ENCODE peak calls at places on chromosomes 13 and 19, in five cellular contexts. G is nephron progenitor cell, C is AG10803, B is cardiac fibroblast, A is GM13977. Z is an unnamed sample.

GRCh38 chr19:33514885-33515485 is 6.6 kb downstream of the PEPD start:
- DNase-seq in G (no peak), C (peak), B (no peak), A (no peak), Z (no peak)

GRCh38 chr13:44313674-44314073 is 60.0 kb upstream of the SERP2 start:
- DNase-seq in G (no peak), C (peak), B (peak), A (no peak), Z (no peak)

GRCh38 chr19:44212865-44213346 is 574 bp downstream of the ZNF227 start:
- DNase-seq in G (no peak), C (peak), B (peak), A (no peak), Z (peak)

GRCh38 chr13:60620611-60621395 is 223.8 kb downstream of the TDRD3 start:
- DNase-seq in G (no peak), C (peak), B (no peak), A (no peak), Z (no peak)

GRCh38 chr13:66627512-66627911 is 602.6 kb downstream of the PCDH9 start:
- DNase-seq in G (no peak), C (no peak), B (no peak), A (no peak), Z (peak)

GRCh38 chr19:5891938-5892771 is 11.4 kb downstream of the NDUFA11 start:
- DNase-seq in G (peak), C (peak), B (peak), A (peak), Z (peak)

GRCh38 chr19:54439174-54439851 is 9.7 kb upstream of the LENG8 start:
- DNase-seq in G (peak), C (peak), B (peak), A (no peak), Z (peak)

GRCh38 chr19:4102339-4103072 is 21.4 kb downstream of the MAP2K2 start:
- DNase-seq in G (no peak), C (no peak), B (no peak), A (no peak), Z (no peak)

GRCh38 chr19:57615346-57615745 is 1.3 kb downstream of the ZNF134 start:
- DNase-seq in G (no peak), C (no peak), B (no peak), A (no peak), Z (no peak)

GRCh38 chr13:33262554-33262953 is 23.0 kb downstream of the STARD13 start:
- DNase-seq in G (no peak), C (no peak), B (no peak), A (no peak), Z (no peak)

GRCh38 chr19:18396471-18397241 is 766 bp downstream of the LRRC25 start:
- DNase-seq in G (no peak), C (no peak), B (no peak), A (no peak), Z (no peak)

GRCh38 chr19:2476451-2477140 is 669 bp downstream of the GADD45B start:
- DNase-seq in G (peak), C (peak), B (peak), A (no peak), Z (peak)

GRCh38 chr13:41639955-41640780 is 182.8 kb downstream of the RGCC start:
- DNase-seq in G (no peak), C (peak), B (peak), A (no peak), Z (no peak)

GRCh38 chr13:60492187-60492586 is 95.2 kb downstream of the TDRD3 start:
- DNase-seq in G (no peak), C (no peak), B (no peak), A (no peak), Z (no peak)

GRCh38 chr19:54431255-54431838 is 16.1 kb downstream of the TTYH1 start:
- DNase-seq in G (no peak), C (no peak), B (peak), A (no peak), Z (no peak)

GRCh38 chr19:51810228-51810627 is 15.3 kb downstream of the FPR3 start:
- DNase-seq in G (no peak), C (peak), B (peak), A (no peak), Z (peak)
- TF ChIP-seq CTCF in G (no peak), C (peak), B (no peak), A (no peak), Z (no peak)

GRCh38 chr19:53422551-53422950 is 9.2 kb upstream of the ZNF761 start:
- DNase-seq in G (no peak), C (no peak), B (no peak), A (no peak), Z (peak)

GRCh38 chr19:53424968-53425597 is 6.7 kb upstream of the ZNF761 start:
- DNase-seq in G (peak), C (peak), B (peak), A (peak), Z (peak)
- TF ChIP-seq CTCF in G (peak), C (peak), B (peak), A (peak), Z (peak)

GRCh38 chr13:51892657-51893056 is 30.9 kb downstream of the CCDC70 start:
- DNase-seq in G (no peak), C (no peak), B (no peak), A (no peak), Z (no peak)

GRCh38 chr13:51894239-51894638 is 32.5 kb downstream of the CCDC70 start:
- DNase-seq in G (no peak), C (no peak), B (no peak), A (no peak), Z (peak)

GRCh38 chr13:51900471-51900870 is 38.7 kb downstream of the CCDC70 start:
- DNase-seq in G (no peak), C (no peak), B (no peak), A (no peak), Z (no peak)

DNA sequence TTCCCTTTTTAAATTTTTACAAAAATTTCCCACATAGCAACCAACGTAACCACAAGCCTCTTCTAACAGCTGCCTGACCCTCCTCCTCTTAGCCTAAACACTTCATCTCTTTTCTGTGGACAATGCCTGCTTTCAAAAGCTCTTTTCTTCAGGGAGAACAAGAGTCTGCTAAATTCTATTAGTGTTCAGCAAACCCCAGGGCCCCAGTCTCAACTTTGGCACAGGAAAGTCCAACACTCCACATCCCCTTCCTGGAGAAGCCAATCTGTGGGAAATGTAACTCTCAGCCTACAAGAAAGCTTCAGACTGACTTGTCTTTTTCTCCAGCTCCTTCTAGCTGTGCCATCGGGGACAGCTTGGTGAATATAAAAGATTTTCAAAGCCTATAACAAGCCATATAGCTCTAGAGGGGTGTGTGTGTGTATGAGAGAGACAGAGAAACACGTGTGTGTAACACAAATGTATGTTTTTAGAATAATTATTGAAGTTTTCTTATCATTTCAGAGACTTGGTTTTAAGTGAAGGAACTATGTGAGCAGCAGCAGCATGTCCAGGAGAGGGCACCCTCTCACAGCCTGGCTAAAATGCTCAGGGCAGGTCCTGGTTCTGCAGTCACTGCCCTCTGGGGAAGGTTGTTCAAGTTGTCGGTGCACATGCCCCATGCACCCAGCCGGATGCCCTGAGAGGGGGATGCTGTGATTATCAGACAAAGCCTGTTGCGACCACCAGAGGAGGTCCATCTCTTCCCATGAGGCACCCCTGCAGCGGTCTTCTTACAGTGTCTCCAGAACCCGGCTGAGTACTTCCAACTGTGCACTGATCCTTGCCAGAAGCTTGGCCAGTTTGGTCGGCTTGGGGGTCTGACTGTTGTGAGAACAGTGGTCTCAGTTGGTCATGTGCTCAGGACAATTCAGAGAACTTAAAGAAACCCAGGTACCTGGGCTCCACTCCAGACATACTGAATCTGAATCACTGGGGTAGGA is 34.4 kb downstream of the CCDC70 start:
- DNase-seq in G (peak), C (peak), B (peak), A (peak), Z (peak)
- TF ChIP-seq CTCF in G (peak), C (peak), B (peak), A (peak), Z (peak)

GRCh38 chr19:48190288-48191284 is 20.1 kb downstream of the ZSWIM9 start:
- DNase-seq in G (peak), C (no peak), B (peak), A (peak), Z (peak)
- TF ChIP-seq CTCF in G (peak), C (no peak), B (no peak), A (peak), Z (peak)

DNA sequence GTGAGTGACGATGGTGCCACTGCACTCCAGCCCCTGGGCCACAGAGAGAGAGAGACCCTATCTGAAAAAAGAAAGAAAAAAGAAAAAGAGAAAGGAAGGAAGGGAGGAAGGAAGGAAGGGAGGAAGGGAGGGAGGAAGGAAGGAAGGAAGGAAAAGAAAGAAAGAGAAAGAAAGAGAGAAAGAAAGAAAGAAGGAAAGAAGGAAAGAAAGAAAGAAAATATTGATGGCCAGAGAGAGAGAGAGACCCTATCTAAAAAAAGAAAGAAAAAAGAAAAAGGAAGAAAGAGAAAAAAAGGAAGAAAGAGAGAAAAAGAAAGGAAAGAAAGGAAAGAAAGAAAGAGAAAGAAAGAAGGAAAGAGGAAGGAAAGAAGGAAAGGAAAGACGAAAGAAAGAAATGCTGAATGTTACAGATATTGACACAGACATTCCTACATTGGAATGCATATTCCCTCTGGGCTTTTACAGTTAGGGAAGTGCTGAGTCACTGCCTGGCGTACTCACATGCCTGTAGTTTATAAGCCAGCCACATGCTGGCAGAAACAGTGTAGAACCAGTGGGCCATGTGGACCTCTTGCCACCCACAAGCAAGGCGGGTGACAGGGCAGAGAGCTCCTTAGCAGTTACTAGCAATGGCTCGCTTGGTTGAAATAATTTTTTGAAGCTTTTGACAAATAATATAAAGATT is 34.6 kb upstream of the SLC46A3 start:
- DNase-seq in G (no peak), C (peak), B (peak), A (no peak), Z (peak)
- TF ChIP-seq CTCF in G (no peak), C (peak), B (no peak), A (no peak), Z (no peak)

DNA sequence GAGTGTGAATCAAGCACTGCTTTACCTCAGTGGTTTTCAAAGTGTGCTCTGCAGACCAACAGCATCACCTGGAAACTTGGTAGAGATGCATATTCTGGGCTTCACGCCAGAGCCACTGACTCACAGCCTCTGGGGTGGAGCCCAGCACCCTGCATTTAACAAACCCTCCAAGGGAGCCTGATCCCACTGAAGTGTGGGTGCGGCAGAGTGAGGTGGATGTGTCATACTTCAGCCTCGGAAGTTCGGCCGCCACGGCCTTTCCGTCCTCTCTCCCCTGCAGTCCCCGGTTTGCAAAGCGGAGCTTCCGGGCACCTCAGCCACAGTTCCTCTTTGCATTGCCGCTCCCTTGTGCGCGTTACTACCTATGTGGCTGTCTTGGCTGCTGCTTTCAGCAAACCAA is 33.3 kb upstream of the MICU2 start:
- DNase-seq in G (no peak), C (no peak), B (peak), A (no peak), Z (peak)
- TF ChIP-seq CTCF in G (no peak), C (no peak), B (no peak), A (no peak), Z (no peak)

GRCh38 chr13:75352641-75353327 is 129.2 kb downstream of the TBC1D4 start:
- DNase-seq in G (no peak), C (peak), B (no peak), A (no peak), Z (no peak)

GRCh38 chr13:75347925-75348324 is 134.0 kb downstream of the TBC1D4 start:
- DNase-seq in G (no peak), C (no peak), B (no peak), A (no peak), Z (no peak)

GRCh38 chr13:75345191-75345590 is 136.8 kb downstream of the TBC1D4 start:
- DNase-seq in G (no peak), C (peak), B (peak), A (no peak), Z (no peak)

DNA sequence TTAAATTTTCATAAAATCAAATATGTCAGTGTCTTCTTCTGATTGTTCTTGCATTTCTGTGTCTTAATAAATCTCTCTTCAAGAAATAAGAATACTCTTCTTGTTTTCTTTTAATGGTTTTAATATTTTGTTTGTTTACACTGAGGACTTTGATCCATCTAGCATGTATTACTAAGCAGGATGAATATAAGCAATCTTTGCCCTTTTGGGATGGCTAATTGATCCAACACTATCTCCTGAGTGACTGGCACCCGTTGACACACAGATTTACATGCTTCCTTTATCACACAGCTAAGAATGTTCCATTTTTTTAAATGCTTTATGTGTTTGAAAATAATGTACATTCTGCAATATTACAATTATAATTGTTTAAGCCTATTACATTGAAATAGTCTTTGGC is 134.5 kb downstream of the TBC1D4 start:
- DNase-seq in G (no peak), C (no peak), B (no peak), A (no peak), Z (no peak)
- TF ChIP-seq CTCF in G (no peak), C (no peak), B (no peak), A (no peak), Z (no peak)